ENCODE peak calls at places on chromosomes 6 and 20, in ten cellular contexts. V is lower lobe of right lung, P is IMR-90, N is choroid plexus epithelial cell, C is cardiac fibroblast, D is Peyer's patch, I is AG04450, M is endodermal cell, W is AG09309, B is fibroblast of lung. H is an unnamed sample.

GRCh38 chr20:50333856-50334255 is 143.2 kb downstream of the CEBPB start:
- DNase-seq in V (peak), P (peak), N (peak), C (peak), D (no peak), I (peak), M (no peak), W (peak), B (peak), H (peak)

GRCh38 chr6:63923139-63923739 is 287.6 kb downstream of the PHF3 start:
- DNase-seq in V (no peak), P (peak), N (peak), C (peak), D (no peak), I (peak), M (no peak), W (no peak), B (peak), H (peak)

GRCh38 chr20:48826883-48827771 is 672 bp downstream of the PREX1 start:
- DNase-seq in V (peak), P (no peak), N (no peak), C (peak), D (no peak), I (no peak), M (peak), W (no peak), B (peak), H (no peak)

GRCh38 chr6:154995241-154996162 is at the start of gene TIAM2:
- DNase-seq in V (no peak), P (no peak), N (no peak), C (no peak), D (no peak), I (no peak), M (peak), W (no peak), B (no peak), H (no peak)

GRCh38 chr6:170124836-170125235 is 166.0 kb downstream of the DLL1 start:
- DNase-seq in V (no peak), P (no peak), N (no peak), C (no peak), D (peak), I (no peak), M (peak), W (no peak), B (no peak), H (no peak)

GRCh38 chr6:56849876-56850275 is 105.0 kb upstream of the BEND6 start:
- DNase-seq in V (no peak), P (peak), N (peak), C (peak), D (no peak), I (no peak), M (peak), W (no peak), B (peak), H (peak)

GRCh38 chr6:72653032-72653431 is 31.2 kb downstream of the KCNQ5 start:
- DNase-seq in V (no peak), P (no peak), N (no peak), C (no peak), D (no peak), I (no peak), M (no peak), W (no peak), B (no peak), H (no peak)

GRCh38 chr6:42041131-42042055 is 8.9 kb upstream of the TAF8 start:
- DNase-seq in V (no peak), P (no peak), N (no peak), C (peak), D (no peak), I (no peak), M (no peak), W (no peak), B (peak), H (peak)

GRCh38 chr6:72534236-72534635 is 87.6 kb upstream of the KCNQ5 start:
- DNase-seq in V (no peak), P (no peak), N (no peak), C (no peak), D (no peak), I (no peak), M (no peak), W (no peak), B (no peak), H (no peak)

GRCh38 chr6:16301511-16301910 is 63.1 kb downstream of the GMPR start:
- DNase-seq in V (no peak), P (no peak), N (no peak), C (no peak), D (no peak), I (no peak), M (peak), W (no peak), B (no peak), H (no peak)

GRCh38 chr6:120826253-120826652 is 508.0 kb downstream of the TBC1D32 start:
- DNase-seq in V (no peak), P (no peak), N (peak), C (peak), D (no peak), I (no peak), M (peak), W (no peak), B (peak), H (no peak)

GRCh38 chr6:119395192-119395591 is 45.6 kb upstream of the MAN1A1 start:
- DNase-seq in V (no peak), P (no peak), N (no peak), C (no peak), D (no peak), I (no peak), M (no peak), W (no peak), B (no peak), H (no peak)

GRCh38 chr6:148082044-148082443 is 260.6 kb upstream of the SASH1 start:
- DNase-seq in V (no peak), P (no peak), N (no peak), C (no peak), D (no peak), I (no peak), M (no peak), W (no peak), B (no peak), H (no peak)

GRCh38 chr6:45576648-45577624 is 199.2 kb upstream of the SUPT3H start:
- DNase-seq in V (peak), P (no peak), N (no peak), C (no peak), D (no peak), I (no peak), M (no peak), W (no peak), B (no peak), H (no peak)

GRCh38 chr6:153208706-153209105 is 77.6 kb upstream of the RGS17 start:
- DNase-seq in V (no peak), P (no peak), N (no peak), C (no peak), D (no peak), I (no peak), M (no peak), W (no peak), B (no peak), H (no peak)

GRCh38 chr20:47389867-47390347 is 33.4 kb upstream of the ZMYND8 start:
- DNase-seq in V (no peak), P (peak), N (peak), C (peak), D (no peak), I (no peak), M (no peak), W (no peak), B (peak), H (peak)

GRCh38 chr20:33945391-33946079 is 48.2 kb upstream of the RALY start:
- DNase-seq in V (no peak), P (peak), N (peak), C (peak), D (no peak), I (peak), M (no peak), W (peak), B (peak), H (peak)

GRCh38 chr6:132764370-132764769 is 6.7 kb upstream of the VNN2 start:
- DNase-seq in V (no peak), P (peak), N (peak), C (peak), D (no peak), I (peak), M (peak), W (peak), B (peak), H (peak)

GRCh38 chr6:111569951-111570350 is 35.7 kb downstream of the TRAF3IP2 start:
- DNase-seq in V (no peak), P (no peak), N (no peak), C (no peak), D (no peak), I (no peak), M (no peak), W (no peak), B (no peak), H (no peak)

DNA sequence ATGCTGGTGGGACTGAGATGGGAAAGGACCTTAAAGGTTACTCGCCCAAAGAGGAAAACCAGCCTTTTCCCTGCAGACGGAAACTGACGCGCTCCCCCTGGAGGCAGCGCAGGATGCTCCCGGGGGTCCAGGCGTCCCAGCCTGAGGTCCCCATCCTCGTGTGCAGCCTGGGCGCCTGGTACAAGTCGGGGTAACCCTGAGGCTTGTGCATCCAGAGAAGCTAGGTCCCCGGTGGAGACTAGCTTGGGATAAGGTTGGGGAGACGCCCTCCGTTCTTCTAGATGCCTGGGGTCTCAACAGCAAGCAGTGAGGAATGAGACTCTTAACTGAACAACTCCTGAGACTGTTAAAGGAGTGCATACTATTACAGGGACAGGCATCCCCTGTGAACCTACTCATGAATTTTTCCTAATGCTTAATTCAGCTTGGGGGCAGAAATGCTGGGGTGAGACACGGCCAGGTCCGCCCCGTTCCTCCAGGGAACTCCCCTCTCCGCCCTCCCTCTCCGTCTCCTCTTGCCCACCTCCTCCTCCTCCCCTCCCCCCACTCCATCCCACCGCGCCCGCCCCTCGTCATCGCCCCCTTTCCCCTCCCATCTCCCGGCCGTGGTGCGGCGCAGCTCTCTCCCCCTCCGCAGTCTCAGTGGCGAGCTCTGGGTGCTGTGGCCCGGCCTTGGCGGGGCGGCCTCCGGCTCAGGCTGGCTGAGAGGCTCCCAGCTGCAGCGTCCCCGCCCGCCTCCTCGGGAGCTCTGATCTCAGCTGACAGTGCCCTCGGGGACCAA is at the start of gene PRSS35:
- DNase-seq in V (peak), P (peak), N (peak), C (peak), D (no peak), I (no peak), M (peak), W (no peak), B (peak), H (peak)
- H3K4me3 ChIP-seq in V (peak), P (peak), N (peak), C (peak), D (peak), I (peak), M (peak), W (peak), B (peak), H (peak)

GRCh38 chr6:20028143-20028542 is 184.1 kb downstream of the MBOAT1 start:
- DNase-seq in V (no peak), P (no peak), N (no peak), C (no peak), D (no peak), I (no peak), M (no peak), W (no peak), B (no peak), H (no peak)

GRCh38 chr6:20021795-20022194 is 184.6 kb downstream of the ID4 start:
- DNase-seq in V (no peak), P (no peak), N (no peak), C (no peak), D (no peak), I (no peak), M (no peak), W (no peak), B (no peak), H (no peak)

GRCh38 chr6:20025681-20026080 is 186.6 kb downstream of the MBOAT1 start:
- DNase-seq in V (no peak), P (no peak), N (no peak), C (no peak), D (no peak), I (no peak), M (no peak), W (no peak), B (no peak), H (no peak)

GRCh38 chr6:20024316-20024673 is 187.1 kb downstream of the ID4 start:
- DNase-seq in V (no peak), P (no peak), N (no peak), C (no peak), D (no peak), I (no peak), M (no peak), W (no peak), B (no peak), H (no peak)

DNA sequence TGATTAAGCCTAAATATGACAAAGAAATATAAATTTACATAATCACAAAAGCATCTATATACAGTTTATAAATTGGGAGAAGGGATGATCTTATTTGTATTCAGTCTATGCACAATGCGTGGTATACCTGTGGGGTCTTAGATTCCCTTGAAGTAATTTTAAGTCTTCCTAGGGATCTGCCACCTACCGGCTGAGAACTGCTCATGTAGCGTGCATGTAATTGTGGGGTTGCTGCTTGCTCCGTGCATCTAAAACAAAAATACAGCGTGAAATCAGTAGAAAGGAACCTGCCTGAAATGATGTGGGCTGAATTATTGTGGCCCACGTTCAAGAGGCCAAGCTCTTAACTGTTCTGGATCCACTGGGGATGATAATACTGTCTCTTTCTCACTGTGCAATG is 187.3 kb downstream of the MBOAT1 start:
- DNase-seq in V (no peak), P (no peak), N (no peak), C (no peak), D (no peak), I (no peak), M (no peak), W (no peak), B (no peak), H (no peak)
- TF ChIP-seq CTCF in V (no peak), P (no peak), N (no peak), C (no peak), D (no peak), I (no peak), M (peak), W (no peak), B (no peak), H (no peak)

GRCh38 chr6:127924031-127924430 is 23.2 kb upstream of the THEMIS start:
- DNase-seq in V (no peak), P (no peak), N (no peak), C (no peak), D (no peak), I (no peak), M (no peak), W (no peak), B (no peak), H (no peak)
- H3K4me3 ChIP-seq in V (no peak), P (no peak), N (no peak), C (no peak), D (no peak), I (no peak), M (no peak), W (no peak), B (no peak), H (no peak)

DNA sequence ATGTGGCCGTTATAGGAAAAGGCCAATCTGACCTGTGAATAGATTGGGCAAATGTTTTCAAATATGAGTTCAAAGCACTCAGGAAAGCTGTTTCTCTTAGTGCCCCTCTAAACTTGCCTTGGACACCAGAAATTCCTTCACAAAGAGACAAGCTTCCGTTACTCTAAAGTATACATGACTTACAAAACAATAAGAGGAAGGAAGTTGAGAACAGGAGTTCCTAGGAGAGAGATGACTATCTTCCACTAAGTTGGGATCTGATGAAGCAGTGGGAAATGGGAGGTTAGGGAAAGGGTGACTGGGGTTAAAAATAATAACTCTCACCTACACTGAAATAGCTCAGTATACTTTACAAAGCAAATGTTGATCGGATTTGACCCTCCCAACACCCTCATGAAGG is 50.0 kb downstream of the ISM1 start:
- DNase-seq in V (no peak), P (no peak), N (no peak), C (no peak), D (no peak), I (no peak), M (no peak), W (no peak), B (no peak), H (no peak)
- TF ChIP-seq CTCF in V (no peak), P (no peak), N (no peak), C (no peak), D (no peak), I (no peak), M (no peak), W (no peak), B (no peak), H (no peak)

GRCh38 chr6:38153946-38154345 is 334.4 kb downstream of the ZFAND3 start:
- DNase-seq in V (no peak), P (no peak), N (no peak), C (no peak), D (no peak), I (no peak), M (no peak), W (no peak), B (no peak), H (no peak)
- H3K4me3 ChIP-seq in V (no peak), P (no peak), N (no peak), C (no peak), D (no peak), I (no peak), M (no peak), W (no peak), B (no peak), H (no peak)

DNA sequence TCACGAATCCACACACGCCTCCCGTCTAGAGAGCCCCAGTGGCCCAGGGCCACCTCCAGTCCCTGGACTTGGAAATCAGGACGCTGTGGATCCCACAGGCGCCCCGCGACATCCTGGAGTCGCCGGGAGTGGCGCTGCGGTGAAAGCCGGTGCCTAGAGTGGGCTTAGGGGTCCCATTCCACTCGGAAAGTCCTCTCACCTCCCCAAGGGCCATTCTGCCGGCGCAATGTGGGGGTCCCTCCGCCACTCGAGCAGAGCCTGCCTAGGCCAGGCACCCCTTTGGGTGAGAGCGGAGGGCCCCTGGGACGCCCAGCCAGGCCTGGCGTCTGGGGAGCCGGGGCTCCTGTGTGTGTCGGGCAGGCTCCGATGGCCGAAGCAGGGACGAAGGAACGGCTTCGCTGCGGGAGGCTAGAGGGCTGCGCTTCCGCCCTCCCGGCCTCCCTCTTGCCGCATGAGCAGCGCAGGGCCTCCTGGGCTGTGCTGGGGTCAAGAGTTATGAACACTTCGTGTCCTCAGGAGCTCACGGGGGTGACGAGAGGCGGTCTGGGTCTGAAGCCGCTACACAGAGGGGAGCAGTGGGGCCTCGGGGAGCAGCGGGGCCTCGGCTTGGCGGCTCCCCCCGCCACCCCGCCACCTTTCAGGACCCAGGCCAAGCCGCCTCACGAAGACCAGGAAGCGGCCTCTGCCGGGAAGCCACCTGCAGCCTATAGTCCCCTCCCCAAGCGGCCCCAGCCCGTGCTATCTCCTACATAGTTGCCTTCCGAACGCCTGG is 13.6 kb downstream of the POU3F2 start:
- DNase-seq in V (peak), P (no peak), N (no peak), C (no peak), D (no peak), I (no peak), M (peak), W (no peak), B (no peak), H (no peak)
- TF ChIP-seq CTCF in V (no peak), P (no peak), N (no peak), C (no peak), D (no peak), I (no peak), M (peak), W (no peak), B (no peak), H (no peak)

GRCh38 chr20:44186201-44186600 is 787 bp downstream of the JPH2 start:
- DNase-seq in V (no peak), P (no peak), N (no peak), C (no peak), D (no peak), I (no peak), M (no peak), W (no peak), B (no peak), H (no peak)
- H3K4me3 ChIP-seq in V (peak), P (no peak), N (no peak), C (no peak), D (no peak), I (no peak), M (peak), W (peak), B (no peak), H (peak)

GRCh38 chr20:62400021-62400420 is 7.1 kb downstream of the CABLES2 start:
- DNase-seq in V (no peak), P (no peak), N (no peak), C (no peak), D (no peak), I (no peak), M (no peak), W (no peak), B (no peak), H (no peak)

GRCh38 chr20:62403331-62403730 is 3.8 kb downstream of the CABLES2 start:
- DNase-seq in V (no peak), P (no peak), N (no peak), C (no peak), D (no peak), I (no peak), M (no peak), W (no peak), B (no peak), H (peak)

GRCh38 chr20:62402456-62402855 is 4.6 kb downstream of the CABLES2 start:
- DNase-seq in V (no peak), P (no peak), N (no peak), C (no peak), D (no peak), I (no peak), M (no peak), W (no peak), B (no peak), H (no peak)

GRCh38 chr20:62400541-62400940 is 6.5 kb downstream of the CABLES2 start:
- DNase-seq in V (no peak), P (no peak), N (no peak), C (no peak), D (no peak), I (no peak), M (no peak), W (no peak), B (no peak), H (no peak)

DNA sequence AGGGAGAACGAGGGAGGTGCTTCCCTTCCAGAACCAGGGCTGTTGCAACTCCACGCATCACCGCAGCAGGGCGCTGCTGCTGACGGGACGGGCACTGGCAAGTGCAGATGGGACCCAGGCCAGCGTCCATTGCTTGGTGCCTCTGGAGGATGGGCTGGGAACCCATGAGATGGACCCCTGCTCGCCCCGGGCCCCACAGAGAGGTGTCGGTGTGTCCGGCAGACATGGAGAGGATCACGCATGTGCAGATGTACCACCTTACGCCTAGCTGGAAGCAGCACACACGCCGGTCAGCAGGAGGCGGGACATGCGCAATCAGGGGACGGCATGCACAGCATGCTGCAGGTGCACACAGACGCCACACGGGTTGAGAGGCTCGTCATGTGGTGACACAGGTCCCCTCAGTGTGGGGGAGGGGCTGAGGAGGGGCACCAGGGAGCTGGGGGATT is 5.7 kb downstream of the CABLES2 start:
- DNase-seq in V (no peak), P (no peak), N (no peak), C (no peak), D (no peak), I (no peak), M (peak), W (no peak), B (no peak), H (no peak)
- TF ChIP-seq CTCF in V (no peak), P (no peak), N (peak), C (no peak), D (no peak), I (no peak), M (peak), W (peak), B (no peak), H (no peak)

H was measured in foreskin fibroblast.